ENCODE peak calls at places on chromosomes 5 and 9, in ten cellular contexts. I is lung, M is suprapubic skin, P is psoas muscle, Q is astrocyte, Z is esophagus muscularis mucosa, S is BE2C, C is cardiac fibroblast, O is gastrocnemius medialis, A is sigmoid colon. G is an unnamed sample.
A peak's percentile ranks its signal among the peaks of the same experiment; 100 is the strongest.

GRCh38 chr5:148746826-148747535 is 79.4 kb upstream of the ADRB2 start:
- DNase-seq in O (no peak), I (no peak), S (no peak), C (peak; percentile 15), Z (no peak), P (no peak), Q (peak; percentile 42), M (no peak), A (no peak), G (peak; percentile 28)

GRCh38 chr9:91782711-91783214 is 167.3 kb downstream of the ROR2 start:
- DNase-seq in O (no peak), Z (no peak), C (no peak), S (no peak), Q (no peak), A (peak; percentile 55), I (no peak), P (no peak), M (no peak), G (no peak)

GRCh38 chr5:44795496-44795895 is 13.3 kb upstream of the MRPS30 start:
- DNase-seq in C (no peak), S (peak; percentile 10), P (no peak), Q (no peak), O (no peak), A (no peak), Z (no peak), I (no peak), M (no peak), G (no peak)

GRCh38 chr5:91223886-91224285 is 159.2 kb downstream of the ARRDC3 start:
- DNase-seq in M (no peak), C (no peak), Q (peak; percentile 7), S (no peak), Z (no peak), I (no peak), O (no peak), P (no peak), A (no peak), G (no peak)

GRCh38 chr9:78605029-78605930 is 308.4 kb downstream of the PSAT1 start:
- DNase-seq in O (no peak), S (peak; percentile 79), Z (peak; percentile 57), P (no peak), I (no peak), M (no peak), C (peak; percentile 47), Q (peak; percentile 34), A (no peak), G (no peak)

GRCh38 chr9:71921190-71921814 is 9.9 kb downstream of the C9orf85 start:
- DNase-seq in S (no peak), Z (no peak), O (no peak), P (no peak), M (no peak), A (no peak), C (no peak), I (no peak), Q (no peak), G (no peak)

GRCh38 chr5:8517461-8517860 is 648.5 kb downstream of the MTRR start:
- DNase-seq in A (no peak), O (no peak), I (no peak), Q (no peak), M (no peak), P (no peak), C (no peak), S (no peak), Z (no peak), G (peak; percentile 2)

GRCh38 chr9:99559776-99560175 is 261.9 kb upstream of the NR4A3 start:
- DNase-seq in A (no peak), S (no peak), O (no peak), M (no peak), Z (peak; percentile 21), P (no peak), Q (no peak), C (no peak), I (no peak), G (peak; percentile 1)

GRCh38 chr9:105647595-105648349 is 14.5 kb upstream of the TAL2 start:
- DNase-seq in C (no peak), S (peak; percentile 25), I (no peak), O (no peak), P (no peak), A (no peak), Q (peak; percentile 12), M (no peak), Z (no peak), G (peak; percentile 29)

GRCh38 chr9:93072383-93072795 is 13.9 kb downstream of the SUSD3 start:
- DNase-seq in O (no peak), I (no peak), A (peak; percentile 87), Q (peak; percentile 58), M (no peak), S (peak; percentile 44), Z (no peak), P (no peak), C (peak; percentile 55), G (no peak)

GRCh38 chr5:68455216-68455615 is 239.7 kb downstream of the PIK3R1 start:
- DNase-seq in Z (no peak), C (no peak), I (no peak), S (no peak), M (no peak), P (no peak), Q (no peak), O (no peak), A (no peak), G (peak; percentile 73)

GRCh38 chr9:93594041-93594756 is 17.8 kb downstream of the PHF2 start:
- DNase-seq in Q (no peak), S (no peak), O (no peak), M (peak; percentile 66), Z (no peak), P (no peak), I (peak; percentile 66), A (no peak), C (peak; percentile 12), G (no peak)

GRCh38 chr9:209143-209758 is 5.4 kb upstream of the DOCK8 start:
- DNase-seq in A (no peak), S (no peak), Z (no peak), M (no peak), O (no peak), P (no peak), Q (no peak), C (no peak), I (no peak), G (no peak)

GRCh38 chr5:125587631-125588030 is 835.6 kb upstream of the GRAMD2B start:
- DNase-seq in Z (no peak), O (no peak), P (no peak), M (no peak), A (no peak), S (no peak), C (no peak), I (no peak), Q (no peak), G (peak; percentile 37)

GRCh38 chr9:84863372-84863771 is 193.8 kb downstream of the NTRK2 start:
- DNase-seq in M (no peak), I (no peak), C (no peak), S (no peak), A (no peak), O (no peak), Z (no peak), P (no peak), Q (no peak), G (no peak)

GRCh38 chr9:107348836-107349235 is 65.8 kb downstream of the RAD23B start:
- DNase-seq in A (no peak), O (no peak), I (no peak), C (no peak), P (no peak), Z (no peak), M (no peak), S (no peak), Q (no peak), G (no peak)

GRCh38 chr9:95089916-95090791 is 227.4 kb downstream of the FANCC start:
- DNase-seq in M (peak; percentile 63), Z (no peak), S (peak; percentile 49), P (peak; percentile 72), O (peak; percentile 89), I (no peak), A (peak; percentile 80), C (no peak), Q (no peak), G (no peak)
- TF ChIP-seq CTCF in M (no peak), Z (no peak), S (no peak), P (no peak), O (no peak), I (no peak), A (no peak), C (no peak), Q (no peak), G (no peak)

GRCh38 chr5:51573835-51574234 is 190.6 kb downstream of the ISL1 start:
- DNase-seq in C (no peak), I (no peak), S (no peak), A (no peak), Z (no peak), M (no peak), P (no peak), O (no peak), Q (no peak), G (no peak)
- H3K4me3 ChIP-seq in C (no peak overlapping the region), I (no peak overlapping the region), S (no peak overlapping the region), A (no peak overlapping the region), Z (no peak overlapping the region), M (no peak overlapping the region), P (no peak overlapping the region), O (no peak overlapping the region), Q (no peak overlapping the region), G (no peak overlapping the region)

DNA sequence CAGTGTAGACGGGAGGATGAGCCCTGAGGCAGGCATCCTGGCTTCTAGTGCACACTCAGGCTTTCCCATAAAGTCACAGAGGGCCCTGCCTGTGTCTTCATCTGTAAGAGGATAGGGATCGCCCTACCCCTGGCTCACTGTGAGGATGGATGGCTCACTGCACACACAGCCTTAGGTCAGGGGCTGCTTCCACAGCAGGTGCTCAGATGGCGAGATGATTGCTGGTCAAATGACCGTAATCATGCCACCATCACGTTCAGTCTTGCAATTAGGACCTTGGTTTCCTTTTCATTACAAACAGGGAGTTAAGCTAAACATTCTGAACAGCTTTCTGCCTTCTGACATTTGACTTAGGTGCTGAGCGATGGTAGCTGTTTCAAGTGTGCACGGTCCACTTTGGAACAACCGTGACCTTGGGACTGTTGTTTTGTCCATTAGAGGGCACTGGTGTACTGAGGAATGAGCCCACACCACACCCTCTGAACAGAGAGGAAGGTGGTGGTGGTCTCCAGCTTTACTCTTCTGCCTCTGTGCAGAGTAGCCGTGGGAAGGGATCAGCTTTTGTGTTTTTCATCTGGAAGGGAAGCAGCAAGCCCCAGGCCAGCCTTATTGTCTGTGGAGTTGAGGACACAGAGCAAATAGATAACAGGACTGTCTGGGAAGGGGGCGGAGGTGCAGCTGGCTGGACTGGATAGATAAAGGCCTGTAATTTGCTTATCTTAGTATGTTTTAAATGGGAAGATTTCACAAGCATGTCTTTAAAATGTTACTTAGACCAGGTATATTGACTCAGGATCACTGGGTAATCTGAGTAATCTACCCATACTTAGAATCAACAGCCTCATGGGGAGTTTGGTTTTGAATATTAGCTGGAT is 183.1 kb downstream of the TRIO start:
- DNase-seq in C (peak; percentile 10), A (no peak), I (no peak), Q (no peak), O (no peak), M (no peak), Z (no peak), S (peak; percentile 65), P (no peak), G (no peak)
- TF ChIP-seq CTCF in C (peak; percentile 11), A (no peak), I (peak; percentile 12), Q (peak; percentile 25), O (no peak), M (no peak), Z (peak; percentile 21), S (peak; percentile 59), P (peak; percentile 20), G (peak; percentile 17)

DNA sequence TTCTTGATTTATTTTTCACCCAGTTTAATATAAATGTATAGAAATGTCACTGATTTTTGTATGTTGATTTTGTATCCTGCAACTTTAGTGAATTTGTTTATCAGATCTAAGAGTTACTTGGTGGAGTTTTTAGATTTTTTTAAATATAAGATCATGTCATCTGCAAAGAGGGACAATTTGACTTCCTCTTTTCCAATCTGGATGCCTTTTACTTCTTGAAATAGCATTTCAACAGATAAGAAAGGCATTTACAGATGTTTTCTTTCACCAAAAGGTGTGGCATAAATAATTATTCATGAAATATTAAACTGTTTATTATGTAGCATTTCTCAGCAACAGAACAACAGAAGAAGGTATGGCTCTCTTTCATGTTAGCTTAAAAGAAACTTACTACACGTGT is 34.9 kb upstream of the NIPBL start:
- DNase-seq in P (no peak), C (no peak), S (no peak), I (no peak), A (no peak), Z (no peak), O (no peak), Q (no peak), M (no peak), G (no peak)
- H3K4me3 ChIP-seq in P (no peak overlapping the region), C (no peak overlapping the region), S (no peak overlapping the region), I (no peak overlapping the region), A (no peak overlapping the region), Z (no peak overlapping the region), O (no peak overlapping the region), Q (no peak overlapping the region), M (no peak overlapping the region), G (no peak overlapping the region)

G was measured in bronchial epithelial cell.